ENCODE peak calls at places on chromosomes 16 and 17, in five cellular contexts. One of them, this sample, is unnamed.

GRCh38 chr17:65345261-65346060 is 208.3 kb downstream of the RGS9 start:
- DNase-seq in activated CD4-positive, alpha-beta T cell treated with anti-CD3 and anti-CD28 coated beads, Interleukin-2, amount 10 ng/mL, durations not matched to agents 7 days and 5 days: no peak
- DNase-seq in activated CD8-positive, alpha-beta T cell treated with anti-CD3 and anti-CD28 coated beads, Interleukin-2, amount 10 ng/mL, durations not matched to agents 7 days and 5 days: no peak
- DNase-seq in A549: no peak
- DNase-seq in Peyer's patch: no peak
- DNase-seq in this sample: no peak

GRCh38 chr16:2155091-2156024 is at the start of gene TRAF7:
- DNase-seq in activated CD4-positive, alpha-beta T cell treated with anti-CD3 and anti-CD28 coated beads, Interleukin-2, amount 10 ng/mL, durations not matched to agents 7 days and 5 days: peak; percentile 99
- DNase-seq in activated CD8-positive, alpha-beta T cell treated with anti-CD3 and anti-CD28 coated beads, Interleukin-2, amount 10 ng/mL, durations not matched to agents 7 days and 5 days: peak; percentile 99
- DNase-seq in A549: peak; percentile 100
- DNase-seq in Peyer's patch: peak; percentile 99
- DNase-seq in this sample: peak; percentile 100

GRCh38 chr17:48492401-48493298 is 38.2 kb downstream of the HOXB1 start:
- DNase-seq in activated CD4-positive, alpha-beta T cell treated with anti-CD3 and anti-CD28 coated beads, Interleukin-2, amount 10 ng/mL, durations not matched to agents 7 days and 5 days: peak; percentile 64
- DNase-seq in activated CD8-positive, alpha-beta T cell treated with anti-CD3 and anti-CD28 coated beads, Interleukin-2, amount 10 ng/mL, durations not matched to agents 7 days and 5 days: peak; percentile 75
- DNase-seq in A549: peak; percentile 66
- DNase-seq in Peyer's patch: peak; percentile 84
- DNase-seq in this sample: peak; percentile 59

GRCh38 chr17:31401456-31402254 is 10.2 kb downstream of the RAB11FIP4 start:
- DNase-seq in activated CD4-positive, alpha-beta T cell treated with anti-CD3 and anti-CD28 coated beads, Interleukin-2, amount 10 ng/mL, durations not matched to agents 7 days and 5 days: no peak
- DNase-seq in activated CD8-positive, alpha-beta T cell treated with anti-CD3 and anti-CD28 coated beads, Interleukin-2, amount 10 ng/mL, durations not matched to agents 7 days and 5 days: no peak
- DNase-seq in A549: no peak
- DNase-seq in Peyer's patch: peak; percentile 38
- DNase-seq in this sample: no peak

GRCh38 chr17:59427996-59428395 is 96.5 kb downstream of the YPEL2 start:
- DNase-seq in activated CD4-positive, alpha-beta T cell treated with anti-CD3 and anti-CD28 coated beads, Interleukin-2, amount 10 ng/mL, durations not matched to agents 7 days and 5 days: no peak
- DNase-seq in activated CD8-positive, alpha-beta T cell treated with anti-CD3 and anti-CD28 coated beads, Interleukin-2, amount 10 ng/mL, durations not matched to agents 7 days and 5 days: no peak
- DNase-seq in A549: no peak
- DNase-seq in Peyer's patch: no peak
- DNase-seq in this sample: no peak

GRCh38 chr16:80591071-80591935 is 50.5 kb downstream of the DYNLRB2 start:
- DNase-seq in activated CD4-positive, alpha-beta T cell treated with anti-CD3 and anti-CD28 coated beads, Interleukin-2, amount 10 ng/mL, durations not matched to agents 7 days and 5 days: peak; percentile 72
- DNase-seq in activated CD8-positive, alpha-beta T cell treated with anti-CD3 and anti-CD28 coated beads, Interleukin-2, amount 10 ng/mL, durations not matched to agents 7 days and 5 days: peak; percentile 67
- DNase-seq in A549: no peak
- DNase-seq in Peyer's patch: no peak
- DNase-seq in this sample: no peak

GRCh38 chr16:58426095-58426494 is 33.8 kb downstream of the GINS3 start:
- DNase-seq in activated CD4-positive, alpha-beta T cell treated with anti-CD3 and anti-CD28 coated beads, Interleukin-2, amount 10 ng/mL, durations not matched to agents 7 days and 5 days: peak; percentile 46
- DNase-seq in activated CD8-positive, alpha-beta T cell treated with anti-CD3 and anti-CD28 coated beads, Interleukin-2, amount 10 ng/mL, durations not matched to agents 7 days and 5 days: peak; percentile 70
- DNase-seq in A549: no peak
- DNase-seq in Peyer's patch: peak; percentile 55
- DNase-seq in this sample: peak; percentile 42

GRCh38 chr17:15161395-15161794 is 103.7 kb downstream of the PMP22 start:
- DNase-seq in activated CD4-positive, alpha-beta T cell treated with anti-CD3 and anti-CD28 coated beads, Interleukin-2, amount 10 ng/mL, durations not matched to agents 7 days and 5 days: no peak
- DNase-seq in activated CD8-positive, alpha-beta T cell treated with anti-CD3 and anti-CD28 coated beads, Interleukin-2, amount 10 ng/mL, durations not matched to agents 7 days and 5 days: no peak
- DNase-seq in A549: no peak
- DNase-seq in Peyer's patch: no peak
- DNase-seq in this sample: no peak

GRCh38 chr17:13306310-13306962 is 288.6 kb upstream of the ELAC2 start:
- DNase-seq in activated CD4-positive, alpha-beta T cell treated with anti-CD3 and anti-CD28 coated beads, Interleukin-2, amount 10 ng/mL, durations not matched to agents 7 days and 5 days: peak; percentile 22
- DNase-seq in activated CD8-positive, alpha-beta T cell treated with anti-CD3 and anti-CD28 coated beads, Interleukin-2, amount 10 ng/mL, durations not matched to agents 7 days and 5 days: peak; percentile 28
- DNase-seq in A549: peak; percentile 81
- DNase-seq in Peyer's patch: no peak
- DNase-seq in this sample: no peak

GRCh38 chr17:43927101-43927935 is 15.0 kb downstream of the PPY start:
- DNase-seq in activated CD4-positive, alpha-beta T cell treated with anti-CD3 and anti-CD28 coated beads, Interleukin-2, amount 10 ng/mL, durations not matched to agents 7 days and 5 days: no peak
- DNase-seq in activated CD8-positive, alpha-beta T cell treated with anti-CD3 and anti-CD28 coated beads, Interleukin-2, amount 10 ng/mL, durations not matched to agents 7 days and 5 days: no peak
- DNase-seq in A549: no peak
- DNase-seq in Peyer's patch: peak; percentile 53
- DNase-seq in this sample: no peak

GRCh38 chr16:72256398-72257048 is 84.6 kb upstream of the PMFBP1 start:
- DNase-seq in activated CD4-positive, alpha-beta T cell treated with anti-CD3 and anti-CD28 coated beads, Interleukin-2, amount 10 ng/mL, durations not matched to agents 7 days and 5 days: no peak
- DNase-seq in activated CD8-positive, alpha-beta T cell treated with anti-CD3 and anti-CD28 coated beads, Interleukin-2, amount 10 ng/mL, durations not matched to agents 7 days and 5 days: no peak
- DNase-seq in A549: no peak
- DNase-seq in Peyer's patch: no peak
- DNase-seq in this sample: no peak

GRCh38 chr17:4492762-4493561 is 5.7 kb upstream of the SPNS2 start:
- DNase-seq in activated CD4-positive, alpha-beta T cell treated with anti-CD3 and anti-CD28 coated beads, Interleukin-2, amount 10 ng/mL, durations not matched to agents 7 days and 5 days: peak; percentile 58
- DNase-seq in activated CD8-positive, alpha-beta T cell treated with anti-CD3 and anti-CD28 coated beads, Interleukin-2, amount 10 ng/mL, durations not matched to agents 7 days and 5 days: peak; percentile 65
- DNase-seq in A549: peak; percentile 51
- DNase-seq in Peyer's patch: peak; percentile 79
- DNase-seq in this sample: peak; percentile 48

This sample was measured in MM.1S.